ENCODE peak calls at places on chromosomes 11 and 22, in nine cellular contexts. W is stimulated activated CD4-positive, alpha-beta T cell treated with anti-CD3 and anti-CD28 coated beads, Interleukin-4, amount 100 ng/mL, for 48 hours; R is hepatic stellate cell; H is effector CD4-positive, alpha-beta T cell; O is bronchial epithelial cell; N is T follicular helper cell; S is germinal center; P is substantia nigra; V is stimulated activated naive CD8-positive, alpha-beta T cell treated with anti-CD3 and anti-CD28 coated beads, Interleukin-15, amount 100 ng/mL, for 72 hours. Y is an unnamed sample.

GRCh38 chr11:75557649-75558494 is 4.2 kb upstream of the SERPINH1 start:
- DNase-seq in S (no peak), R (peak; percentile 88), V (no peak), O (peak; percentile 57), P (no peak), N (no peak), W (no peak), H (no peak), Y (no peak)

GRCh38 chr11:92449780-92450179 is 225.2 kb downstream of the FAT3 start:
- DNase-seq in S (no peak), V (no peak), R (no peak), O (no peak), H (no peak), W (no peak), N (no peak), P (no peak), Y (no peak)

GRCh38 chr22:24521791-24522245 is 26.7 kb downstream of the UPB1 start:
- DNase-seq in H (no peak), R (peak; percentile 51), P (no peak), O (peak; percentile 87), S (peak; percentile 57), W (peak; percentile 21), N (no peak), V (peak; percentile 45), Y (peak; percentile 75)

GRCh38 chr11:34262601-34263081 is 95.2 kb downstream of the ABTB2 start:
- DNase-seq in S (no peak), V (no peak), N (no peak), R (no peak), O (no peak), H (no peak), P (peak; percentile 31), W (no peak), Y (no peak)

GRCh38 chr22:38953577-38954413 is 3.6 kb upstream of the APOBEC3A start:
- DNase-seq in S (no peak), O (peak; percentile 69), W (peak; percentile 57), R (no peak), P (no peak), H (no peak), N (no peak), V (peak; percentile 89), Y (no peak)

GRCh38 chr11:13450832-13451397 is 12.1 kb downstream of the BTBD10 start:
- DNase-seq in O (no peak), N (no peak), R (no peak), P (no peak), W (no peak), S (no peak), H (no peak), V (no peak), Y (no peak)

GRCh38 chr11:76759092-76759491 is 24.1 kb upstream of the TSKU start:
- DNase-seq in H (no peak), S (no peak), V (no peak), W (no peak), P (no peak), R (no peak), O (no peak), N (no peak), Y (peak; percentile 86)

GRCh38 chr22:45631140-45631539 is 40.5 kb upstream of the ATXN10 start:
- DNase-seq in P (peak; percentile 26), O (no peak), S (no peak), V (no peak), W (no peak), R (no peak), N (no peak), H (no peak), Y (peak; percentile 33)

GRCh38 chr11:57597971-57598830 is 716 bp downstream of the SERPING1 start:
- DNase-seq in H (no peak), W (no peak), P (peak; percentile 25), N (no peak), R (peak; percentile 67), V (no peak), S (no peak), O (peak; percentile 13), Y (peak; percentile 98)

GRCh38 chr22:30940655-30941362 is 27.8 kb downstream of the MORC2 start:
- DNase-seq in P (no peak), W (no peak), S (no peak), N (peak; percentile 22), O (no peak), H (peak; percentile 20), R (no peak), V (no peak), Y (no peak)

GRCh38 chr11:1978865-1979473 is 18.7 kb downstream of the H19 start:
- DNase-seq in P (no peak), R (no peak), V (no peak), W (no peak), O (no peak), N (no peak), S (no peak), H (no peak), Y (no peak)